ENCODE peak calls at places on chromosomes 12 and 14, in five cellular contexts. C is tibial artery, G is astrocyte of the cerebellum, M is astrocyte of the spinal cord, J is astrocyte. Y is an unnamed sample.

GRCh38 chr12:91704446-91704845 is 441.2 kb downstream of the BTG1 start:
- DNase-seq in C (no peak), G (no peak), M (peak), J (peak), Y (peak)

GRCh38 chr12:12081836-12082497 is 11.2 kb downstream of the BCL2L14 start:
- DNase-seq in C (no peak), G (peak), M (peak), J (no peak), Y (peak)

GRCh38 chr12:106135075-106135474 is 3.7 kb downstream of the NUAK1 start:
- DNase-seq in C (no peak), G (peak), M (peak), J (peak), Y (peak)

GRCh38 chr14:79831198-79831890 is 380.0 kb downstream of the DIO2 start:
- DNase-seq in C (no peak), G (no peak), M (no peak), J (no peak), Y (peak)

GRCh38 chr12:52370906-52371608 is 3.8 kb upstream of the KRT85 start:
- DNase-seq in C (peak), G (peak), M (no peak), J (peak), Y (peak)

GRCh38 chr12:69468237-69469026 is 1.8 kb upstream of the FRS2 start:
- DNase-seq in C (no peak), G (no peak), M (no peak), J (peak), Y (no peak)

GRCh38 chr14:66121859-66122258 is 364.3 kb upstream of the CCDC196 start:
- DNase-seq in C (no peak), G (no peak), M (no peak), J (no peak), Y (no peak)

GRCh38 chr12:6551063-6551461 is 4.8 kb downstream of the IFFO1 start:
- DNase-seq in C (peak), G (no peak), M (no peak), J (no peak), Y (no peak)

GRCh38 chr14:93010543-93011541 is 87.9 kb downstream of the CHGA start:
- DNase-seq in C (no peak), G (no peak), M (no peak), J (no peak), Y (no peak)

GRCh38 chr12:121787063-121787774 is 6.3 kb downstream of the RHOF start:
- DNase-seq in C (no peak), G (no peak), M (no peak), J (no peak), Y (no peak)

GRCh38 chr14:54579606-54580005 is 12.7 kb downstream of the SAMD4A start:
- DNase-seq in C (no peak), G (no peak), M (no peak), J (peak), Y (peak)

GRCh38 chr14:100641274-100641860 is 54.1 kb upstream of the BEGAIN start:
- DNase-seq in C (no peak), G (no peak), M (peak), J (no peak), Y (no peak)

GRCh38 chr12:93819048-93819491 is 141.9 kb downstream of the CRADD start:
- DNase-seq in C (peak), G (peak), M (peak), J (peak), Y (peak)

GRCh38 chr12:52350786-52351185 is 16.5 kb downstream of the KRT85 start:
- DNase-seq in C (no peak), G (no peak), M (no peak), J (no peak), Y (no peak)

GRCh38 chr12:26646571-26646970 is 186.4 kb downstream of the ITPR2 start:
- DNase-seq in C (no peak), G (no peak), M (no peak), J (no peak), Y (no peak)

GRCh38 chr14:95700221-95700976 is 13.5 kb downstream of the TCL1A start:
- DNase-seq in C (no peak), G (no peak), M (no peak), J (no peak), Y (no peak)

GRCh38 chr14:51224551-51224950 is 15.5 kb upstream of the TMX1 start:
- DNase-seq in C (no peak), G (no peak), M (peak), J (peak), Y (no peak)

GRCh38 chr14:51295666-51296263 is 55.7 kb downstream of the TMX1 start:
- DNase-seq in C (no peak), G (no peak), M (no peak), J (peak), Y (no peak)

GRCh38 chr14:35553808-35554207 is 19.8 kb downstream of the INSM2 start:
- DNase-seq in C (no peak), G (no peak), M (peak), J (peak), Y (peak)

GRCh38 chr14:99247772-99248171 is 24.2 kb downstream of the BCL11B start:
- DNase-seq in C (no peak), G (no peak), M (no peak), J (no peak), Y (no peak)
- H3K4me3 ChIP-seq in C (no peak), G (no peak), M (no peak), J (no peak), Y (no peak)

DNA sequence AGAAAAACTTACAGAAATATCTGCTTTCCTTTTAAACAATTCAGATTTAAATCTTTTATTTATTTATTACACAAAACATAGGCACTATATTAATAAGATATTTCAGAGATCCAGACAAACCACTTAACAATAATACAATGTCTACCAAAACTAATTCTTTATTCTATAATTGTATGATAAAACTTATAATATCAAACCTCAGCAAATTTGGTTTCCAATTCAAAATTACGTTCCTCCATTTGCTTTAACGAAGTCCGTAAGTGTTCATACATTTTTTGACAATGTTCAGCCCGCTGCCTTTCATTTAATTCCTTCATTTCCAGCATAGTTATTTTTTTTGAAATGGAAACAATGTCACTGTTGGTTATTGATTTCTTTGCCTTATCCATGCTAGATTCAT is 48.3 kb downstream of the CEP290 start:
- DNase-seq in C (no peak), G (no peak), M (no peak), J (no peak), Y (no peak)
- TF ChIP-seq CTCF in C (no peak), G (no peak), M (no peak), J (no peak), Y (no peak)

GRCh38 chr12:95203477-95203843 is 13.8 kb downstream of the FGD6 start:
- DNase-seq in C (no peak), G (no peak), M (no peak), J (no peak), Y (no peak)

GRCh38 chr12:95205685-95206084 is 11.6 kb downstream of the FGD6 start:
- DNase-seq in C (no peak), G (peak), M (peak), J (peak), Y (peak)

GRCh38 chr12:95202691-95203476 is 14.4 kb downstream of the FGD6 start:
- DNase-seq in C (no peak), G (no peak), M (peak), J (no peak), Y (peak)

GRCh38 chr12:95205016-95205415 is 12.3 kb downstream of the FGD6 start:
- DNase-seq in C (no peak), G (no peak), M (no peak), J (no peak), Y (no peak)

DNA sequence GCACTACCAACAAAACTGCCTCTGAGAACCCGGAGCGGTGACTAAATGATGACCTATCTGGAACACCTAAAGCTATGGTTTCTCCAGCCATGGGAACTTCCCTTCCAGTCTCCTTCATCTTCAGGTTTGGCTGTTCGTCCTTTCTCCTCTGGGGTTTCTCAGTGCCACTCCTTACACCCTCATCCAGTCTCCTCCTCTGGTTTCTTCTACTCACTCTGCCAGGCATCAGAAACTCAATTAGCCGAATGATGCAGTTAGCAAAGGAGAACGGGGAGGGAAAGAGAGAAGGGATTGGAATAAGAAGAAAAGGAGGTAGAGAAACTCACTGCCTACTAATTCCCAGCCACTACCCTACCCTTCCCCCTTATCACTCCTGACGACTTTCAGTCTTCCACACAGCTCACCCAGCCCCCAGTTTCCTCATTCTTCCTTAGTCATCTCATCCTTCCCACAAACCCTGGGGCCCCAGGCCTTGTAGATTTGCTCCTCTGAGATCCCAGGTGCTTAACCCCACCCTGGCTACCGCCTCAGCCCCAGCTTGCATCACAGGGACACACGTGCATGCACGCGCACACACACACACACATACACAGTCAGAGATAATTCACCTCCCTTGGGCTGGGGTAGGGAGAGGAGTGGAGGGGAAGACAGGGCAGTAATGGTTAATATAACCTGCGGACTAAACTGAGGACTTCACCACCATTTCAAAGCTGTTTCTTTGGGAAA is 13.0 kb downstream of the FGD6 start:
- DNase-seq in C (no peak), G (peak), M (peak), J (peak), Y (peak)
- H3K4me3 ChIP-seq in C (no peak), G (no peak), M (no peak), J (peak), Y (peak)

GRCh38 chr14:41925409-41925808 is 318.7 kb downstream of the LRFN5 start:
- DNase-seq in C (no peak), G (peak), M (peak), J (no peak), Y (peak)
- TF ChIP-seq CTCF in C (no peak), G (peak), M (peak), J (peak), Y (peak)

GRCh38 chr12:57142121-57142520 is 5.3 kb downstream of the LRP1-AS start:
- DNase-seq in C (no peak), G (no peak), M (no peak), J (no peak), Y (peak)
- H3K4me3 ChIP-seq in C (no peak), G (no peak), M (no peak), J (no peak), Y (no peak)

GRCh38 chr14:24411468-24412454 is 13.0 kb downstream of the NYNRIN start:
- DNase-seq in C (no peak), G (peak), M (peak), J (peak), Y (peak)
- TF ChIP-seq CTCF in C (peak), G (peak), M (peak), J (peak), Y (peak)

GRCh38 chr12:128336506-128336905 is 69.5 kb downstream of the TMEM132C start:
- DNase-seq in C (no peak), G (no peak), M (no peak), J (no peak), Y (no peak)
- H3K4me3 ChIP-seq in C (no peak), G (no peak), M (no peak), J (no peak), Y (no peak)

DNA sequence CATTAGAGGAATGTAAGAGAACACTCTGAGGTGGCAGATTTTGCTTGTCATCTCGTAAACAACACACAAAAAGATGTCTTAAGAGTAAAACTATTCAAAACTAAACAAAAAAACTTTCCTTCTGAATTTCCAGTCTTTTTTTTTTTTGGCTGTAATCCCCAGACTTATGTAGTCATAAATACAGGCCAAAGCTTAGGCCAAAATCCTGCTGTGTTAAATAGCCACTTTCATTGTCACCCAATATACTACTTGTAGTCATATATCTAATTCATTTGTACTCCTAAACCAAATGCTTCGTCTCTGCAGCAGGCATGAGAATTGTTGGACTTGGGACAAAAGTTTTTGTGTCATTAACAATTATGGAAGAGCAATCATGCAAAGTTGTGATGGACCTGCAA is 103.5 kb upstream of the ATF1 start:
- DNase-seq in C (no peak), G (no peak), M (no peak), J (no peak), Y (no peak)
- TF ChIP-seq CTCF in C (no peak), G (no peak), M (no peak), J (no peak), Y (no peak)